ENCODE peak calls at places on chromosomes 11 and 22, in nine cellular contexts. R is breast epithelium; Y is gastrocnemius medialis; D is ovary; I is mammary epithelial cell; C is GM23338; A is neural progenitor cell; H is CD4-positive, CD25-positive, alpha-beta regulatory T cell; Q is neuronal stem cell. P is an unnamed sample. For H3K27me3, the result is how much of the 10 kb centered on the place peaks cover.

GRCh38 chr22:29030618-29031235 is 30.9 kb downstream of the C22orf31 start:
- DNase-seq in R (peak), Y (peak), D (peak), I (peak), C (peak), A (peak), H (no peak), Q (peak), P (peak)

GRCh38 chr22:48320671-48321515 is 1506.8 kb downstream of the BRD1 start:
- DNase-seq in R (no peak), Y (no peak), D (no peak), I (no peak), C (no peak), A (peak), H (no peak), Q (no peak), P (no peak)

GRCh38 chr11:78350101-78350645 is 67.4 kb downstream of the GAB2 start:
- DNase-seq in R (no peak), Y (no peak), D (peak), I (no peak), C (peak), A (peak), H (no peak), Q (no peak), P (peak)

GRCh38 chr22:47386812-47387510 is 624.5 kb downstream of the TBC1D22A start:
- DNase-seq in R (peak), Y (no peak), D (no peak), I (no peak), C (no peak), A (no peak), H (no peak), Q (no peak), P (no peak)

GRCh38 chr22:32916025-32916424 is 114.5 kb downstream of the TIMP3 start:
- DNase-seq in R (no peak), Y (no peak), D (no peak), I (no peak), C (no peak), A (no peak), H (no peak), Q (no peak), P (no peak)

GRCh38 chr11:61744181-61744580 is 8.3 kb upstream of the MYRF start:
- DNase-seq in R (no peak), Y (no peak), D (no peak), I (no peak), C (no peak), A (no peak), H (no peak), Q (no peak), P (no peak)

GRCh38 chr11:12110201-12110713 is at the start of gene MICAL2:
- DNase-seq in R (peak), Y (peak), D (peak), I (peak), C (peak), A (peak), H (peak), Q (peak), P (peak)

GRCh38 chr22:46390652-46391301 is 55.3 kb downstream of the TRMU start:
- DNase-seq in R (peak), Y (peak), D (peak), I (peak), C (no peak), A (peak), H (no peak), Q (no peak), P (peak)

GRCh38 chr11:124441081-124441480 is 4.4 kb downstream of the OR8B8 start:
- DNase-seq in R (no peak), Y (no peak), D (no peak), I (no peak), C (peak), A (no peak), H (no peak), Q (no peak), P (no peak)
- H3K27me3 ChIP-seq in R (under half), Y (under half), D (under half), I (under half), C (under half), A (under half), H (under half), Q (under half), P (under half)

GRCh38 chr11:11004069-11004468 is 146.2 kb upstream of the ZBED5 start:
- DNase-seq in R (no peak), Y (no peak), D (no peak), I (no peak), C (no peak), A (no peak), H (no peak), Q (no peak), P (no peak)
- H3K27ac ChIP-seq in R (no peak), Y (no peak), D (no peak), I (no peak), C (no peak), A (no peak), H (no peak), Q (no peak), P (no peak)

GRCh38 chr22:17369553-17370035 is 334 bp downstream of the CECR2 start:
- DNase-seq in R (no peak), Y (peak), D (peak), I (no peak), C (peak), A (peak), H (no peak), Q (peak), P (no peak)

GRCh38 chr22:17371446-17371845 is 2.2 kb downstream of the CECR2 start:
- DNase-seq in R (no peak), Y (peak), D (no peak), I (no peak), C (no peak), A (no peak), H (no peak), Q (no peak), P (no peak)

GRCh38 chr22:17370766-17371181 is 1.5 kb downstream of the CECR2 start:
- DNase-seq in R (no peak), Y (no peak), D (no peak), I (no peak), C (no peak), A (no peak), H (no peak), Q (no peak), P (no peak)

GRCh38 chr22:17368727-17369552 is at the start of gene CECR2:
- DNase-seq in R (peak), Y (peak), D (peak), I (no peak), C (peak), A (peak), H (no peak), Q (peak), P (peak)

DNA sequence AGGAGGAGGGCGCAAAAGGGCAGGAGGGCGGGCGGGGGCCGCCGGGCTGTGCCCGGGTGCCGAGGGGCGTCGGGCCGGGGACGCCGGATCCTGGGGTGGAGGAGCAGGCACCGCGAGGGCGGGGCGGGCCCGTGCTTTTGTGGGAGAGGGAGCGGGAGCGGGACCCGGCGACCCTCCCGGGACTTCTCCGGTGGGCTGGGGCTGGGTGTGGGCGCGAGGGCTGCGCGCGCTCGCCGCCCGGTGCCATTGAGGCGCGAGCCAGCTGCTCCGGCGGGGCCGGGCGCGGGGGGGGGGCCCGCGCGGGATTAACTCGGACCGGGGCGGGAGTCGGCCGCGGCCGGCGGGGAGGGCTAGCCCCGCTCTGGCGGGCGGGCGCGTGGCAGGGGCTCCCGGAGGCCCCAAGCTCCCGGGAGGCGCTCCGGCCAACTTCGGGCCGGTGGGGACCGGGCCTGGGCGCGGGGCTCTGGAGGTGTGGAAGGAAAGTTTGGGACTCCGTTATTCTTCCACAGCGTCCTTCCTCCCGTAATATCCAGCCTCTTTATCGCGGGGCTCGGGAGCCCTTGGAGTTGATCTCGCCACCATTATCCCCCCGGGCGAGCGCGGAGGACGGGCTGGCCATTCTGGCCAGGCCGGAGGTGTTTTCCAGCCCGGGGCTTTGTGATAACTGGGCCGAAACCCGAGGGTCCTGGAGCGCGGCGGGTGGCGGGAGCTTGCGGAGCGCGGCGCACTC is 941 bp downstream of the CECR2 start:
- DNase-seq in R (no peak), Y (peak), D (peak), I (no peak), C (peak), A (peak), H (no peak), Q (no peak), P (no peak)
- H3K4me3 ChIP-seq in R (peak), Y (peak), D (peak), I (no peak), C (peak), A (peak), H (no peak), Q (peak), P (peak)

GRCh38 chr22:42281284-42281683 is 10.8 kb upstream of the TCF20 start:
- DNase-seq in R (peak), Y (no peak), D (no peak), I (no peak), C (no peak), A (no peak), H (no peak), Q (no peak), P (no peak)

GRCh38 chr22:42277988-42278776 is 7.7 kb upstream of the TCF20 start:
- DNase-seq in R (no peak), Y (no peak), D (no peak), I (no peak), C (no peak), A (peak), H (no peak), Q (no peak), P (no peak)

GRCh38 chr22:42280140-42280539 is 9.7 kb upstream of the TCF20 start:
- DNase-seq in R (no peak), Y (no peak), D (no peak), I (no peak), C (no peak), A (no peak), H (no peak), Q (no peak), P (no peak)

GRCh38 chr22:42280836-42281235 is 10.4 kb upstream of the TCF20 start:
- DNase-seq in R (peak), Y (no peak), D (peak), I (no peak), C (no peak), A (no peak), H (no peak), Q (no peak), P (no peak)

GRCh38 chr22:42279425-42280020 is 9.1 kb upstream of the TCF20 start:
- DNase-seq in R (no peak), Y (no peak), D (no peak), I (no peak), C (no peak), A (no peak), H (no peak), Q (no peak), P (no peak)
- H3K27me3 ChIP-seq in R (under half), Y (under half), D (under half), I (under half), C (under half), A (half or more), H (under half), Q (under half), P (under half)

DNA sequence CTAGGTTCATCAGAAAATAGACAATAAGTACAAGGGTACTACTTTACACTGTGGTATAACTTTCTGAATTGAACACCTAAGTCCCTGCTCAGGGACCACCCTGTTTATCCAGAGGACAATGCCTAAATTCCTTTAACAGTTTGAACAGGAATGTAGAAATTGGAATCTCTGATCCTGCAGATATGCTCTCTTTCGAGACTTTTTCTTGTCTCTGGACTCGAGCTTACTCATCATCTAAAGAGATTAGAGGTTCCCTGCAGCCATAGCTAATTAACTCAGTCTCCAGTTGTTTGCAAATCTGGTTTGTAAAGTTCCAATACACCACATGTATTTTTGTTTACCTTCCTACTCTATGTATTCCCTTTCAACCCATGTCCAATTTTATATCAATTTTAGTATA is 1.0 kb downstream of the HOATZ start:
- DNase-seq in R (no peak), Y (no peak), D (no peak), I (no peak), C (no peak), A (peak), H (no peak), Q (no peak), P (no peak)
- H3K27ac ChIP-seq in R (no peak), Y (no peak), D (no peak), I (no peak), C (no peak), A (no peak), H (no peak), Q (no peak), P (no peak)

GRCh38 chr11:108223449-108224149 is 732 bp downstream of the ATM start:
- DNase-seq in R (no peak), Y (no peak), D (no peak), I (peak), C (no peak), A (no peak), H (peak), Q (no peak), P (peak)

GRCh38 chr11:108222686-108223448 is at the start of gene ATM:
- DNase-seq in R (peak), Y (peak), D (peak), I (peak), C (peak), A (peak), H (peak), Q (peak), P (peak)

GRCh38 chr11:108226036-108226435 is 3.2 kb downstream of the ATM start:
- DNase-seq in R (no peak), Y (no peak), D (no peak), I (no peak), C (no peak), A (no peak), H (no peak), Q (no peak), P (no peak)

GRCh38 chr11:108224908-108225786 is 2.3 kb downstream of the ATM start:
- DNase-seq in R (no peak), Y (no peak), D (no peak), I (no peak), C (no peak), A (no peak), H (peak), Q (no peak), P (no peak)

GRCh38 chr11:108224366-108224765 is 1.5 kb downstream of the ATM start:
- DNase-seq in R (no peak), Y (no peak), D (no peak), I (no peak), C (no peak), A (no peak), H (no peak), Q (no peak), P (no peak)
- H3K4me3 ChIP-seq in R (peak), Y (peak), D (peak), I (peak), C (peak), A (peak), H (peak), Q (no peak), P (no peak)

DNA sequence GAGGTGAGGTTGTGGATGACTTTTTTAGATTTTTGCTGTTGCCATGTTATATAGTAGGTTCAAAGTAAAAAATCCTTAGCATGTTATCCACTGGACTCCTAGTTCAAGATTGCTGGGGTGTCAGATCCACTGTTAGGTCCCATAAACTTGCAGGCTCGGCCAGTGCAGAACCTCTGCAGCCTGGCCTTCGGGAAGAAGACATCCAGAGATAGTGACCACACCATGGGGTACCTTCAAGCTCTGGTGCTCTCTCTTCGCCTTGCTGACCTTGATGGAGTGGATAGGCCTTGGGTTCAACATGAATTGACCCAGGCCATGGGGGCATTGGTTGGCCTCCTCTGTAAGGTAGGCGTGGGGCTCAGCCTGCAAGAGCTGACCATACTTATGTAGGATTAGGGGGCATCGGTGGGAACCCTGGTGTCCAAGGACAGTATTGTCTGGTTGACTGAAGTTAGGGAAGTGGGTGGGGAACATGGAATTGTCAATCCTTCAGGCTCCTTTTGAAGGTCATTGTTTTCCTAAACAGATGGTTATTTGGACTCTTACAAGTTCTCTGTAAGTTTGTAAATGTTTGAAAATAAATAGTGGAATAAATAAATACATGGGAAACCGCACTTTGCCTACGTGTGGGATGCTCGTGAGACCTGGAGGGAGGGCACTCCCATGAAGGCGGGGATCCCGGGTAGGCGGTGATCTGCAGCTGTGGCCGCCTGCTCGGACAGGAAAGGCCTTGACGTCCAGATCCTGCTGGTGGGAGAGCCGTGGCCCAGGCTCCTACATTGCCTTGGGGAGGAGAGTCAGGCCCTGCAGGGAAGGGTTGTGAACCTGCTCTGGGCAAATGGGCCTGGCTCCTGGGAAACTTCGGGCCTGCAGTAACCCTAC is 37.1 kb downstream of the BCR start:
- DNase-seq in R (no peak), Y (no peak), D (no peak), I (no peak), C (no peak), A (no peak), H (no peak), Q (no peak), P (no peak)
- H3K27me3 ChIP-seq in R (under half), Y (under half), D (under half), I (under half), C (under half), A (under half), H (under half), Q (under half), P (under half)

P was measured in uterus.